ENCODE peak calls at places on chromosomes 7 and 10, in seven cellular contexts. E is HCT116, M is A549, P is GM23338, V is Panc1, X is GM12878, G is HepG2. A is an unnamed sample.

GRCh38 chr7:151167197-151167911 is at the start of gene GBX1:
- DNase-seq in E (no peak), M (peak), P (peak), V (no peak), X (no peak), G (no peak), A (peak)

GRCh38 chr10:12843296-12843945 is 158.1 kb downstream of the CCDC3 start:
- DNase-seq in E (no peak), M (no peak), P (no peak), V (no peak), X (no peak), G (no peak), A (no peak)

GRCh38 chr7:155224116-155224811 is 73.4 kb upstream of the INSIG1 start:
- DNase-seq in E (no peak), M (no peak), P (no peak), V (no peak), X (no peak), G (no peak), A (no peak)

GRCh38 chr7:101669307-101669706 is 40.2 kb upstream of the MYL10 start:
- DNase-seq in E (no peak), M (peak), P (peak), V (no peak), X (no peak), G (no peak), A (peak)

GRCh38 chr7:43501881-43502280 is 81.0 kb upstream of the STK17A start:
- DNase-seq in E (no peak), M (no peak), P (no peak), V (no peak), X (no peak), G (peak), A (no peak)

GRCh38 chr10:62779487-62780248 is 24.9 kb upstream of the ADO start:
- DNase-seq in E (no peak), M (no peak), P (no peak), V (no peak), X (peak), G (no peak), A (no peak)

GRCh38 chr10:60704480-60704879 is 73.8 kb upstream of the CDK1 start:
- DNase-seq in E (peak), M (peak), P (no peak), V (no peak), X (no peak), G (peak), A (no peak)

GRCh38 chr10:73819025-73819424 is 7.6 kb upstream of the NDST2 start:
- DNase-seq in E (no peak), M (no peak), P (no peak), V (no peak), X (no peak), G (no peak), A (no peak)

GRCh38 chr10:97004591-97004990 is 172.5 kb downstream of the LCOR start:
- DNase-seq in E (no peak), M (no peak), P (no peak), V (no peak), X (no peak), G (no peak), A (no peak)

GRCh38 chr7:150412518-150413247 is 33.6 kb downstream of the ZNF775 start:
- DNase-seq in E (no peak), M (no peak), P (no peak), V (no peak), X (no peak), G (no peak), A (no peak)

DNA sequence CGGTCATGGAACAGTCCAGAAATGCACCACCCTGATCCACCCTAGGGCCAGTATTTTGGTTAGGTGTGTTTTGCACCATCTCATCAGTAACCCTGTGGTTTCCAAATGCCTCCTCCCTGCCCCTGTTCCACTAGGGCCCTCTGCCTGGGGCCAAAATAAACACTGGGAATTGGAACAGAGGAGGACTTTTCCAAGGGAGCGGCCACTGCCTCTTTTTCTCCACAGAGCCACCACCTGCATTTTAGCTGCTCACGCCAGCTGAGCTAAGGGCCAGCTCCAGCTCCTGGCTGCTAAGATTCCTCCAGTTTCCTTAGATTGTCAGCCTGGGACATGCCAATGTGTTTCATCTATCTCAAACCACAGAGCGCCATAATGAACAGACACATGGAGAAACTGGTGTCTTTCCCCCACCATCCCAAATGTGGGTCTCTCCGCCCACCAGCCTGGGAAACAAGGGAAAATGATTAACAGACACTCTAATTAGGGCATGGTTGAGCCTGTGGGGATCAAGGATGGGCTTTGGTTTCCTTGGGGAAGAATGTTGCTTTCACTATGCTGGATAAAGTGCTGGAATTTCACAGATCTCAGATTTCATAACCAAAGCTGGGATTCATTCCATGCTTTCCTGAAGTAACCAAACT is 52.2 kb downstream of the ASB13 start:
- DNase-seq in E (no peak), M (no peak), P (no peak), V (no peak), X (no peak), G (no peak), A (no peak)
- TF ChIP-seq REST in E (no peak), M (no peak), P (no peak), V (no peak), X (no peak), G (no peak), A (no peak)

GRCh38 chr10:120456626-120457430 is at the start of gene PLPP4:
- DNase-seq in E (no peak), M (no peak), P (peak), V (no peak), X (no peak), G (no peak), A (peak)
- TF ChIP-seq REST in E (no peak), M (no peak), P (no peak), V (no peak), X (no peak), G (no peak), A (no peak)

GRCh38 chr10:131019696-131020095 is 291.8 kb downstream of the TCERG1L start:
- DNase-seq in E (no peak), M (no peak), P (no peak), V (no peak), X (no peak), G (no peak), A (no peak)

GRCh38 chr10:131016556-131016955 is 295.0 kb downstream of the TCERG1L start:
- DNase-seq in E (no peak), M (no peak), P (no peak), V (no peak), X (no peak), G (no peak), A (no peak)

GRCh38 chr10:131018886-131019500 is 292.5 kb downstream of the TCERG1L start:
- DNase-seq in E (no peak), M (no peak), P (no peak), V (no peak), X (no peak), G (peak), A (no peak)

GRCh38 chr10:131015271-131015670 is 296.2 kb downstream of the TCERG1L start:
- DNase-seq in E (no peak), M (no peak), P (no peak), V (no peak), X (no peak), G (no peak), A (no peak)

DNA sequence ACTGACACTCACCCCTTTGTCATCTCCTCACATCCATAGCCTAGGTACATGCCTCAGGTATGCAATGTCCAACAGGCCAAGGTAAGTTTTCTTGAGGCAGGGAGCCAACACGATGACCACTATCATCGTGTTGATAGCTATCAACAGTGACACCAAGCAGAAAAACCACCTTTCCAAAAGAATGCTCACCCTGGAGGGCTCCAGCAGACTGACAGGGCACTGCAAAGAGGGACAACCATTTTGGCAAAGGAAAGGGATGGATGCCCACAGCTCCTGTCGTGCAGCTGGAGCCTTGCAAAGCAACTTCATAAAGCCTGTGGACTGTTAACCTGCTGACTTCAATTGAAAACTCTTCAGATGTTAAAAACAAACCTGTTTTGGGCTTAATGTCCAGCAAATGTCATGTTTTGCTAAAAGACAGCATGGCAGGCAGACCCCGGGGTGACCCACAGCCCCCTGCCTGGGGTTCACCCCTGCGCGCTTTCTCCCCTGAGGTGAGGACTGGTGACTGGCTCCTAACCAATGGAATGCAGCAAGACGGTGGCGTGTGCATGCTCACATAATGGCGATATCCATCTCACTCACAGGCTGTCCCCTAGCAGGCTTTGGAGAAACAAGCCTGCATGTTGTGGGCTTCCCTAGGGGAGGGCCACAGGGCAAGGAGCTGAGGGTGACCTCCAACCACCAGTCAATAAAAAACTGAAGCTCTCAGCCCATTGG is 293.8 kb downstream of the TCERG1L start:
- DNase-seq in E (no peak), M (no peak), P (no peak), V (no peak), X (no peak), G (no peak), A (no peak)
- TF ChIP-seq REST in E (no peak), M (no peak), P (no peak), V (no peak), X (no peak), G (no peak), A (no peak)

DNA sequence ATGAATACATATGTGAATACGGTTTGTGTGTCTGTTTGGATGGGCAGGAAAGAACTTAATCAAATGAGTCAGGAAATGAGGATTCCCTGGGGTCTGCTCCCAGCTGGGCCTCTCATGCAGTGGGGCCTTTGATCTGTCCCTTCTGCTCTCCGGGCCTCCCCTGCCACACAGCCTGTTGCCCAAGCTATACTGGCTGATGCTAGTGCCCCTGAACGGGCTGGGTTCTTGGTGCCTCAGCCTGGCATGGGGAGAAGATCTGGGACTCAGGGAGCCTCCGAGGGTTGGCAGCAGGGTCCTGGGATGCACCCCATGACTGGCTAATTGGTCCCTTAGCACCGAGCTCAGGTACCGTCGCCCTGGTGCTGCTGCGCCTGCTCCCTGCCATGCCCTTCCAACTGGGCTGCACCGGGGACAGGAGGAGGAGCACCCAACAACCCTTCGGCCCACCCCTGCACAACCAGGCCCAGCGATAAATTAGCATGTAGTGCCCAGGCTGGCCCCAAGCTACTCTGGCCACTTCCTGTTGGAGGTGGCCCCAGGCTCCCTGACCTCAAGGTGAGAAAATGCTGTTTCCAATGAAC is 59.9 kb upstream of the DUSP5 start:
- DNase-seq in E (no peak), M (no peak), P (no peak), V (no peak), X (no peak), G (no peak), A (no peak)
- TF ChIP-seq REST in E (no peak), M (no peak), P (no peak), V (no peak), X (no peak), G (no peak), A (no peak)

DNA sequence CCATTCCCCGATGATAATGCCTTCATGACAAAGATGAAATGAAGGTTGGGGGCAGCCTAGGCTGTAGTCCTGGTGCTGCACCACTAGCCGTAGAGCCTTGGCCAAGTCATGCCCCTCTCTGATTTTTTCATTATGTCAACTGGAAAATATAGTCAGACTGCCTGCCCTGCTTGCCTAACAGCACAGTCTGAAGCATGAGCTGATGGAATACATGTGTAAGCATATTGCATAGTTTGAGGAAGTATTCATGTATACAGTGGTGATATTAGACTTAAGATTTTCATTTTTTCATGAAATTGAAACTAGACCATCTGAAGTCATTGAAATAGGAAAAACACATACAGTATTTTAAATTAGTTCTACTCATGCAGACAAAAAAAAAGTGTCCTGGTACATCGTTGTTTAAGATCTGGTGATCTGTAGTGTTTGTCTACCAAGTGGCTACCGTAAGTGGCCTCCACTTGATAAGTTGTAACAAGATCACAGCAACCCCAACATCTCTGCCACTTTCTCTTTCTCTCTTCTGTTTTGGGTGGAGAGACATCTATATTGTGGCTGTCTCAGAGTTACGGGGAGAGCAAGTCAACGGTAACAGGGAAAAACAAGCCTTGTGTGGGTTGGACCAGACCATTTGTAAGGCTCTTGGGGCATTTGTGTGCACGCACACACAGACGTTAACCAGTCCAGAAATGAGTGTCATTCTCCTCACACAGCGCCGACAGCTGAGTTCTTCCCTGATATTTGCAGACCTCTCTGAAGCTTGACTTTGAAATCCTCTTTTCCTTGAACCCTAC is 716.6 kb upstream of the GALNT17 start:
- DNase-seq in E (no peak), M (no peak), P (no peak), V (no peak), X (no peak), G (no peak), A (no peak)
- TF ChIP-seq REST in E (no peak), M (no peak), P (no peak), V (no peak), X (no peak), G (no peak), A (no peak)

DNA sequence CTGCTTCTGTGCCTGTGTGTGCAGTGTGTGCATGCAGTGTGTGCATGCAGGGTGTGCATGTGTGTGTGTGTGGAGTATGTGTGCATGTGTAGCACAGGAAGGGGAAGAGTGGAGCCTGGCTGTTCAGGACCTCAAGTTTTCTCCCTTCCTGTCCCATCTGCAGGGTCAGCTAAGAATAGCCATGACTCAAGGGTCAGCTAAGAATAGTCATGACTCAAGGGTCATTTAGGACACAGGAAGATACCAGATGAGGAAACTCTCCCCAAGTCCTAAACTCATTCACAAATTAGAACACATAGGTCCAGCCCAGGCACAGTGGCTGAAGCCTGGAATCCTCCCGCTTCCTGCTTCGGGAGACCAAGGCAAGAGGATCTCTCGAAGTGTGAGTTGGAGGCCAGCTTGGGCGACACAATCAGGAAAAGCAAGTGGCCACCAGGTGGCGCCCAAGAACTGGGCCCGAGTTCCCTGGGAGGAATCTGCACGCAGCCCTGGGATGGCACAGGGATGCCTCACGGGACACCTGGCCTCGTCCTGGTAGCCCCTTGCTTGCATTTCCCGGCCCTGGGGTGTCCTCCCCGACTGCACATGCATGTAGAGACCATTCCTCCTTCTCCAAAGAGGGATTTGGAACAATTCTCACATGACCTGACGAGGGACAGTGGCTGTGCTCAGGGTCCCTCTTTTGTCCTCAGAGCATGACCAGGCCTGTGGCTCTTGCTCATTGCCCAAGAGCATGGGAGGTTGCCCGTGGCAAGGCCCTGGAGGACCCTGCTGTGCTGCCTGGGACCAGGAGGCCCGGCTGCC is 21.4 kb upstream of the VOPP1 start:
- DNase-seq in E (peak), M (peak), P (peak), V (peak), X (no peak), G (peak), A (peak)
- TF ChIP-seq REST in E (no peak), M (no peak), P (no peak), V (no peak), X (no peak), G (no peak), A (no peak)

GRCh38 chr10:65818990-65819389 is 1106.8 kb upstream of the LRRTM3 start:
- DNase-seq in E (no peak), M (no peak), P (no peak), V (no peak), X (no peak), G (no peak), A (no peak)
- TF ChIP-seq REST in E (no peak), M (no peak), P (no peak), V (no peak), X (no peak), G (no peak), A (no peak)